ENCODE peak calls at places on chromosomes 11 and 22, in four cellular contexts. R is K562, E is GM12891, L is GM12878. J is an unnamed sample.

GRCh38 chr11:33375688-33376311 is 118.6 kb downstream of the HIPK3 start:
- DNase-seq in L (no peak), R (no peak), E (peak), J (no peak)

GRCh38 chr11:68780829-68781228 is 29.5 kb upstream of the TESMIN start:
- DNase-seq in R (peak), E (no peak), L (no peak), J (peak)

GRCh38 chr11:69657911-69658605 is 17.1 kb downstream of the LTO1 start:
- DNase-seq in R (no peak), E (no peak), L (no peak), J (no peak)

GRCh38 chr22:40911772-40912171 is 39.4 kb upstream of the RBX1 start:
- DNase-seq in R (no peak), E (no peak), L (no peak), J (no peak)

GRCh38 chr11:61111786-61112517 is 9.7 kb downstream of the CD5 start:
- DNase-seq in L (no peak), R (no peak), E (no peak), J (no peak)

GRCh38 chr22:41280065-41280464 is 5.9 kb downstream of the RANGAP1 start:
- DNase-seq in R (no peak), E (no peak), L (no peak), J (no peak)

GRCh38 chr11:74417860-74418508 is 19.8 kb upstream of the PGM2L1 start:
- DNase-seq in R (no peak), E (no peak), L (no peak), J (no peak)

GRCh38 chr11:9001736-9002135 is 2.1 kb downstream of the NRIP3 start:
- DNase-seq in R (no peak), L (no peak), E (no peak), J (peak)

GRCh38 chr11:125320347-125321122 is 156.0 kb downstream of the PKNOX2 start:
- DNase-seq in R (no peak), L (no peak), E (no peak), J (no peak)

GRCh38 chr22:43136255-43136654 is 6.9 kb downstream of the MCAT start:
- DNase-seq in E (peak), R (peak), L (no peak), J (no peak)
- TF ChIP-seq SPI1 in E (no peak), R (no peak), L (no peak), J (peak)

DNA sequence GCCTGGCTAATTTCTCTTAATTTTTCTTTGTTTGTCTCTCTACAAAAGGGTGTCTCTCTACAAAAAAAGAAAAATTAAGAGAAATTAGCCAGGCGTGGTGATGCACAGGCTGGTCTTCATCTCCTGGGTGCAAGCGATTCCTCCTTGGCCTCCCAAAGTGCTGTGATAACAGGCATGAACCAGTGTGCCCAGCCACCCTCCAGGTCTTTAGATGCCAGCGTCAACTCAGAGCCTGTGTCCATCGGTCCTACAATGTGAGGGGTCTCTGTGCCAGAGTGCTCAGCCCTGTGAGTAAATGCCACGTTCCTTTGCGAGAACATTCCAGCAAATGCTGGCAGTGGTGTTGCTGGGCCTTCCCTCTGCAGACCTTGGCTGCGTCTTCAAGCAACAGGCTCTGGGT is 62.7 kb downstream of the IGF2 start:
- DNase-seq in L (no peak), R (no peak), E (no peak), J (no peak)
- TF ChIP-seq SPI1 in L (no peak), R (no peak), E (no peak), J (no peak)

GRCh38 chr22:49986325-49986724 is 25.8 kb downstream of the PIM3 start:
- DNase-seq in L (no peak), R (no peak), E (no peak), J (no peak)

GRCh38 chr22:49977578-49977977 is 17.0 kb downstream of the PIM3 start:
- DNase-seq in L (no peak), R (no peak), E (no peak), J (no peak)

GRCh38 chr22:49979587-49980264 is 19.2 kb downstream of the PIM3 start:
- DNase-seq in R (peak), E (no peak), L (no peak), J (no peak)

GRCh38 chr22:49983148-49984042 is 22.8 kb downstream of the PIM3 start:
- DNase-seq in L (no peak), R (no peak), E (no peak), J (no peak)
- TF ChIP-seq SPI1 in L (no peak), R (no peak), E (no peak), J (no peak)

DNA sequence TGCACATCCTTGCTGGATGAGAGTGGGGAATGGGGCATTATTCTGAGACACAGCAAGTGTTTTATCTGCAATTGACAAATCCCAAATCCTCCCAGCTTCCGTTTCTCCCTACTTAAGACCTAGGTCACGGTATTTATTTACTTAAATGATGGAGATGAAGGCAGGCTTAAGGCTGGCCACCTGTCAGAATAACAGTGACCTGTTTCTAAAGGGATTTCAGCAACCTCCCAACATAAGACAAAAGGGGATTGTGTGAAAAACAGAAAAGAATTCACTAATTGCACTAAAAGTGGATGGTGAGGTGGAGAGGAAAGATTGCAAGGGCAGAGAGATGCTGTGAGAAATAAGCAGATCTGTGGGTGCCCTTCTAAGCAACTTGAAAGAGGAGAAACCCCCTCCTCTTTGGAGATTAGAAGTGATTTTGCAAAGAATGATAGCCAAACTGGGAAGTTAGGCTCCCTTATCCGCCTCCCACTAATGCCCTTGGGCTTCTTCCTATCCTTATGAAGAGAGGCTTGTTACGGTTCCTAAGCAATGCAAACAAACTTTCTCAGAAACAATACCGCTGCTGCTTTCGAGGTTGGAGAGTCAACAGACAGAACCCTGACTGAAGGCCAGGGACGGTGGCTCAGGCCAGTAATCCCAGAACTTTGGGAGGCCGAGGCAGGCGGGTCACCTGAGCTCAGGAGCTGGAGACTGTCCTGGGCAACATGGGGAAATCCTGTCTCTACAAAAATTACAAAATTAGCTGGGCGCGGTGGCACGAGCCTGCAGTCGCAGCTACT is 84.3 kb downstream of the ARL14EP start:
- DNase-seq in L (no peak), E (no peak), R (no peak), J (no peak)
- TF ChIP-seq SPI1 in L (no peak), E (no peak), R (no peak), J (no peak)

GRCh38 chr11:128497057-128497957 is 90.1 kb downstream of the ETS1 start:
- DNase-seq in R (no peak), E (no peak), L (peak), J (no peak)
- TF ChIP-seq SPI1 in R (no peak), E (peak), L (peak), J (no peak)

GRCh38 chr22:37957232-37957631 is 3.7 kb downstream of the POLR2F start:
- DNase-seq in E (no peak), L (no peak), R (no peak), J (no peak)

GRCh38 chr22:37953062-37953436 is 352 bp downstream of the C22orf23 start:
- DNase-seq in L (no peak), E (no peak), R (peak), J (peak)

GRCh38 chr22:37953437-37954179 is at the start of the genes C22orf23 and POLR2F:
- DNase-seq in E (peak), L (peak), R (peak), J (peak)

GRCh38 chr22:37951305-37951704 is 2.1 kb downstream of the C22orf23 start:
- DNase-seq in E (no peak), L (no peak), R (no peak), J (no peak)
- TF ChIP-seq SPI1 in E (no peak), L (no peak), R (no peak), J (no peak)

GRCh38 chr22:27727673-27728451 is 73.7 kb downstream of the MN1 start:
- DNase-seq in E (no peak), R (no peak), L (no peak), J (no peak)

GRCh38 chr22:27724706-27725105 is 76.8 kb downstream of the MN1 start:
- DNase-seq in E (no peak), R (no peak), L (no peak), J (no peak)

GRCh38 chr22:27724181-27724580 is 77.4 kb downstream of the MN1 start:
- DNase-seq in E (no peak), R (no peak), L (no peak), J (no peak)

GRCh38 chr22:27726344-27726725 is 75.2 kb downstream of the MN1 start:
- DNase-seq in R (no peak), L (no peak), E (no peak), J (no peak)

GRCh38 chr22:27726726-27727449 is 74.7 kb downstream of the MN1 start:
- DNase-seq in L (no peak), R (peak), E (no peak), J (no peak)
- TF ChIP-seq SPI1 in L (no peak), R (no peak), E (no peak), J (no peak)

DNA sequence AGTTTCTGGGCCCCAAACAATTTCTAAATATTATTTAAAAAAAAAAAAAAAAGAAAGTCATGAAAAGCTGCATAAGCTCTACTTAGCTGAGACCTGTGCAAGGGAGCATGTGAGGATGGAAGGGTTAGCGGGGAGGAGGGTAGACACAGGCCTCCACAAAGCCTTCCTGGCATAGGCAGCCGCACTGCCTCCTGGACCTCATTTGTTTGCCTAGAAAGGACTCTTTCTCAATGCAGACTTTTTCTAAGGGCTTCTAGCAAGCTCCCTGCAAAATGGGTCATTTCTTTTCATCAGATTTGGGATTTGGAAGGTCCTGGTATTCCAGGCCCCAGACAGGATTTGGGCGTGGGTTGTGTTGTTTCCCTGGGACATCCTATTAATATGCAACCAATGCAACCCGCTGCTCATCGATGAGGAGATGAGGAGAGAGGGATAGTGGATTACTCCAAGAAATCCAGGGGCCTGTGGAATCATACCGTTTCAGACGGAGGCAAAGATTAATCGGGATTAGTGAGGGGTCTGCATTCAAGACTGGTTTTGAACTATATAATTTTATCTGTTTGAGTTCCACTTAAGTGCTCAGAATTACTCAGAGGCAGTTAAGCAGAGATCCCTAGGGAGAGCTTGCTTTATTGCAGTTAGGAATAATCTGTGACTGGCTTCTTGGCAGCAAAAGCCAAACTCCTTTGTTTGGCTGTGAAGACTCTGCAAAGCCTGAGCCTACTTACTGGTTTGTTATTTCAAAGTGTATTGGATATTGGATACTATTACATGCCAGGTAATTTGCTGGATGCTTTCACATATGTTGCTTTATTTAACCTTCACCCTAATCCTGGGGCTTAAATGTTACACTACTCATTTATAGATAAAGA is 106.9 kb upstream of the NAV2 start:
- DNase-seq in E (no peak), R (no peak), L (no peak), J (no peak)
- TF ChIP-seq SPI1 in E (no peak), R (no peak), L (no peak), J (no peak)